ENCODE peak calls at places on chromosome 3, in seven cellular contexts. W, M, A, L, K, X and S are unnamed samples.

GRCh38 chr3:180414157-180414556 is 187.8 kb upstream of the TTC14 start:
- DNase-seq in X (no peak), K (no peak), L (peak), W (no peak), M (no peak), A (no peak), S (no peak)

GRCh38 chr3:71309342-71309741 is 274.2 kb downstream of the FOXP1 start:
- DNase-seq in X (no peak), A (no peak), L (no peak), W (no peak), M (no peak), K (no peak), S (peak)

GRCh38 chr3:182309120-182309519 is 484.2 kb upstream of the ATP11B start:
- DNase-seq in X (no peak), W (no peak), K (no peak), L (no peak), M (no peak), A (no peak), S (no peak)

GRCh38 chr3:77186728-77187127 is 146.8 kb downstream of the ROBO2 start:
- DNase-seq in L (no peak), W (no peak), X (peak), A (peak), K (no peak), M (no peak), S (no peak)

GRCh38 chr3:82954486-82954885 is 1193.0 kb upstream of the GBE1 start:
- DNase-seq in M (no peak), X (no peak), K (no peak), A (no peak), L (no peak), W (no peak), S (no peak)

GRCh38 chr3:3800076-3800448 is 831 bp downstream of the LRRN1 start:
- DNase-seq in W (no peak), K (peak), M (no peak), L (no peak), X (no peak), A (no peak), S (no peak)

GRCh38 chr3:183208260-183208659 is 44.8 kb upstream of the B3GNT5 start:
- DNase-seq in X (no peak), M (no peak), A (no peak), W (no peak), L (no peak), K (no peak), S (no peak)

GRCh38 chr3:161851941-161852566 is 355.4 kb downstream of the OTOL1 start:
- DNase-seq in A (peak), M (peak), L (peak), W (no peak), X (peak), K (peak), S (peak)

GRCh38 chr3:171018151-171018935 is 8.2 kb downstream of the SLC2A2 start:
- DNase-seq in K (no peak), X (no peak), A (no peak), M (no peak), W (no peak), L (no peak), S (no peak)

GRCh38 chr3:69282191-69282590 is 103.7 kb downstream of the FRMD4B start:
- DNase-seq in L (peak), X (no peak), A (no peak), M (no peak), W (no peak), K (no peak), S (no peak)

GRCh38 chr3:194396897-194397756 is 1.9 kb downstream of the GP5 start:
- DNase-seq in K (no peak), X (no peak), L (no peak), W (no peak), A (no peak), M (no peak), S (no peak)

GRCh38 chr3:17678116-17678741 is 64.2 kb downstream of the TBC1D5 start:
- DNase-seq in W (no peak), X (peak), L (no peak), M (no peak), A (peak), K (no peak), S (peak)

GRCh38 chr3:2958553-2958952 is 151.6 kb downstream of the IL5RA start:
- DNase-seq in W (no peak), L (no peak), M (no peak), A (no peak), K (no peak), X (no peak), S (no peak)

GRCh38 chr3:4394048-4394447 is 73.0 kb downstream of the SUMF1 start:
- DNase-seq in L (no peak), A (peak), W (no peak), M (no peak), X (peak), K (no peak), S (no peak)

GRCh38 chr3:102096066-102096465 is 246.8 kb downstream of the NFKBIZ start:
- DNase-seq in X (no peak), W (no peak), M (no peak), A (no peak), K (no peak), L (no peak), S (no peak)

GRCh38 chr3:52704611-52705437 is 767 bp downstream of the GLT8D1 start:
- DNase-seq in X (peak), M (no peak), L (no peak), K (no peak), A (peak), W (no peak), S (peak)

GRCh38 chr3:22608721-22609120 is 594.4 kb upstream of the UBE2E2 start:
- DNase-seq in K (no peak), X (no peak), M (no peak), A (no peak), W (no peak), L (no peak), S (no peak)

GRCh38 chr3:8472549-8472948 is 29.1 kb upstream of the LMCD1 start:
- DNase-seq in K (no peak), X (no peak), M (no peak), A (no peak), L (no peak), W (no peak), S (no peak)

GRCh38 chr3:50371133-50371670 is 11.9 kb upstream of the TMEM115 start:
- DNase-seq in A (peak), W (no peak), X (peak), L (no peak), M (no peak), K (no peak), S (no peak)

GRCh38 chr3:193168911-193169310 is 72.1 kb upstream of the PLAAT1 start:
- DNase-seq in W (no peak), K (no peak), A (no peak), M (no peak), X (no peak), L (no peak), S (no peak)

GRCh38 chr3:155392138-155392537 is 98.7 kb upstream of the STRIT1 start:
- DNase-seq in X (no peak), A (no peak), K (no peak), W (no peak), M (no peak), L (no peak), S (no peak)

GRCh38 chr3:167783781-167784180 is 48.3 kb downstream of the SERPINI1 start:
- DNase-seq in M (peak), A (no peak), X (no peak), K (no peak), L (no peak), W (peak), S (no peak)

GRCh38 chr3:186138272-186138981 is 29.5 kb upstream of the ETV5 start:
- DNase-seq in A (no peak), L (no peak), W (no peak), K (no peak), X (no peak), M (no peak), S (no peak)

GRCh38 chr3:42703695-42704025 is 1.1 kb upstream of the HHATL start:
- DNase-seq in A (no peak), K (peak), W (no peak), L (no peak), M (no peak), X (no peak), S (no peak)

GRCh38 chr3:34635352-34635850 is 837.0 kb downstream of the PDCD6IP start:
- DNase-seq in X (no peak), W (no peak), A (no peak), M (no peak), K (no peak), L (no peak), S (no peak)

GRCh38 chr3:125062904-125063618 is 7.3 kb upstream of the HEG1 start:
- DNase-seq in L (peak), W (peak), X (peak), K (no peak), M (no peak), A (peak), S (peak)

GRCh38 chr3:169058681-169059080 is 604.8 kb downstream of the MECOM start:
- DNase-seq in W (no peak), M (no peak), K (no peak), A (no peak), X (no peak), L (no peak), S (no peak)

DNA sequence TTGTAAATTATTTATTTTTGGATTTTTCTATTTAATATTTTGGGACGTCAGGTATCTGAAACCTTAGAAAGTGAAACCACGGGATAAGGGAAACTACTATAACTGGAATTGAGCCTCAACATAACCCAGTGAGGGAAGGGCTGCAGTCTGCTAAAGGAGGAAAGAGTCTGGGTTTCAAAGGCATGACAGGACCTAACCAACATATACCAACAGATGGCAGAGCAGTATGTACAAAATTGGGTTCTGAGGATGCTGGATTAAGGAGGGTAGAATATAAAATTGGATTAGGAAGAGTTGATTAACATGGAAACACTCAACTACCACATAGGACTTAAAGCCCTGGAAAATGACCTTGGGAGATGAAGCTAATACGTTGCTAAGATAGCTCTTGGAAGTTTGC is 603.5 kb downstream of the MECOM start:
- DNase-seq in A (peak), M (no peak), L (no peak), X (peak), W (no peak), K (no peak), S (no peak)
- TF ChIP-seq CTCF in A (peak), M (no peak), L (no peak), X (peak), W (no peak), K (no peak), S (peak)

DNA sequence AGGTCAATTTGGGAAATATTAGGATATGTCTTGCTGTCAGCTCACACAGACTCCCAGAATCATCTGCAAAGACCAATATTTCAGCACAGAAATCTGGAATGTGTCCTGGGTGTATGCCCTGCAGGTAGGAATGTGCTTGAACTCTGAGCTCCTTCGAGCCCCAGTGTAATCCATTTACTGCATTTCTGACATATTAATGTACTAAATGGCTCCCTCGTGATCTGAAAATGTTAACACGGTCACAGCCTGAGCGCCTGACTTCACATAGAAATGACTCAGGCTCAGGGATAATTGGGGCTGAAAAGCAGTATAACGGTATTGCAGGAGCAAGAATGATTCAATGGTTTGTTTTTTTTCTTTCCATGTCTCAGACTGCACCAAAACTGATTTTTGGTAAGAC is 50.0 kb downstream of the DCLK3 start:
- DNase-seq in L (no peak), X (peak), W (no peak), K (no peak), A (no peak), M (no peak), S (peak)
- TF ChIP-seq CTCF in L (no peak), X (peak), W (no peak), K (no peak), A (no peak), M (no peak), S (peak)

GRCh38 chr3:127288921-127289645 is 1.2 kb upstream of the PRR20G start:
- DNase-seq in K (no peak), W (no peak), X (no peak), M (no peak), A (no peak), L (no peak), S (no peak)
- TF ChIP-seq CTCF in K (no peak), W (no peak), X (no peak), M (no peak), A (no peak), L (no peak), S (no peak)

GRCh38 chr3:63661242-63661641 is 8.8 kb downstream of the SNTN start:
- DNase-seq in W (no peak), M (no peak), X (peak), A (no peak), K (no peak), L (no peak), S (no peak)
- TF ChIP-seq CTCF in W (no peak), M (no peak), X (peak), A (peak), K (no peak), L (no peak), S (peak)

GRCh38 chr3:196489747-196490146 is 13.8 kb downstream of the RNF168 start:
- DNase-seq in W (no peak), A (no peak), L (no peak), K (no peak), X (no peak), M (no peak), S (no peak)

GRCh38 chr3:196492080-196492479 is 11.5 kb downstream of the RNF168 start:
- DNase-seq in A (no peak), M (no peak), X (no peak), W (no peak), K (no peak), L (no peak), S (no peak)

GRCh38 chr3:196486263-196486662 is 17.3 kb downstream of the RNF168 start:
- DNase-seq in W (no peak), A (no peak), X (peak), L (no peak), K (no peak), M (no peak), S (no peak)
- TF ChIP-seq CTCF in W (peak), A (peak), X (peak), L (peak), K (no peak), M (peak), S (peak)

GRCh38 chr3:13188975-13189374 is 115.7 kb upstream of the IQSEC1 start:
- DNase-seq in L (no peak), A (no peak), W (no peak), X (no peak), M (no peak), K (no peak), S (no peak)

GRCh38 chr3:13191016-13191415 is 117.8 kb upstream of the IQSEC1 start:
- DNase-seq in X (no peak), W (no peak), A (no peak), M (no peak), K (no peak), L (no peak), S (no peak)

GRCh38 chr3:13190376-13190762 is 117.1 kb upstream of the IQSEC1 start:
- DNase-seq in L (no peak), A (no peak), W (no peak), M (no peak), K (no peak), X (no peak), S (no peak)

GRCh38 chr3:13188380-13188779 is 115.2 kb upstream of the IQSEC1 start:
- DNase-seq in M (no peak), X (no peak), L (no peak), K (no peak), A (no peak), W (no peak), S (no peak)

DNA sequence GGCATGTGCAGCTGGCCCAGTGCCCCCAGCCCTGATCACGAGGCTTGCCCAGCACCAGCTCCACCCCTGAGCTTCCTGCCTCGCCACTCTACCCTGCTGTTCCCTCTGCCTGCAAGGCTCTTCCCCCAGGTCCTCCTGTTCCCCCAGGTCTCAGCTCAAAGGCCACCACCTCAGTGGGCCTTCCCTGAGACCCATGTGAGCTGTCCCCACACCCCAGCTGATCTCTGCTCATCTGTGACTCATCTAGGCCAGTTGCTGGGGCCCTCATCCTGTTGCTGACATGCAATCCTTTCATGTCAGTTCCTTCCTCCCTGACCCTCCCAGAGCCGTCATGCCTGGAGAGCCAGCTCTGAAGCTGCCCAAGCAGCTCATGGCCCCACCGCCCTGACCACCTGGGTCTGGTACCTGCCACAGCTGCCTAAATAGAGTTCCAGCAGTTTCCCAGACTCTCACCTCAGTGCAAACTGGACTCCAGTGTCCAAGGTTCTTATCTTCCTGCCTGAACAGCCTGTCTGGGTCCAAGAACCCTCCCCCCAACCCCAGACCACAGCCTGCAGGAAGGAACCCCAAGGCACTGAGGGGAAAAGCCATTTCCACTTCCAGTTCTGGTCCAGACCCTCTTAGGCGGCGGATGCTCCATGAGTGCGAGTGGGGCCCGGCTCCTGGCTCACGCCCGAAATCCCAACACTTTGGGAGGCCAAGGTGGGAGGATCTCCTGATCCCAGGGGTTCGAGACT is 116.6 kb upstream of the IQSEC1 start:
- DNase-seq in L (no peak), W (no peak), A (peak), X (peak), M (no peak), K (no peak), S (peak)
- TF ChIP-seq CTCF in L (no peak), W (no peak), A (no peak), X (no peak), M (no peak), K (no peak), S (no peak)

GRCh38 chr3:189275852-189276251 is 104.1 kb downstream of the TPRG1 start:
- DNase-seq in K (no peak), A (no peak), M (no peak), W (no peak), L (no peak), X (no peak), S (no peak)

GRCh38 chr3:189270248-189270832 is 98.6 kb downstream of the TPRG1 start:
- DNase-seq in M (peak), L (peak), K (peak), X (peak), A (peak), W (peak), S (peak)

GRCh38 chr3:189275182-189275581 is 103.4 kb downstream of the TPRG1 start:
- DNase-seq in K (no peak), W (no peak), M (no peak), X (no peak), L (no peak), A (no peak), S (no peak)

GRCh38 chr3:189273736-189274135 is 102.0 kb downstream of the TPRG1 start:
- DNase-seq in M (no peak), L (no peak), X (no peak), W (no peak), K (no peak), A (no peak), S (no peak)

DNA sequence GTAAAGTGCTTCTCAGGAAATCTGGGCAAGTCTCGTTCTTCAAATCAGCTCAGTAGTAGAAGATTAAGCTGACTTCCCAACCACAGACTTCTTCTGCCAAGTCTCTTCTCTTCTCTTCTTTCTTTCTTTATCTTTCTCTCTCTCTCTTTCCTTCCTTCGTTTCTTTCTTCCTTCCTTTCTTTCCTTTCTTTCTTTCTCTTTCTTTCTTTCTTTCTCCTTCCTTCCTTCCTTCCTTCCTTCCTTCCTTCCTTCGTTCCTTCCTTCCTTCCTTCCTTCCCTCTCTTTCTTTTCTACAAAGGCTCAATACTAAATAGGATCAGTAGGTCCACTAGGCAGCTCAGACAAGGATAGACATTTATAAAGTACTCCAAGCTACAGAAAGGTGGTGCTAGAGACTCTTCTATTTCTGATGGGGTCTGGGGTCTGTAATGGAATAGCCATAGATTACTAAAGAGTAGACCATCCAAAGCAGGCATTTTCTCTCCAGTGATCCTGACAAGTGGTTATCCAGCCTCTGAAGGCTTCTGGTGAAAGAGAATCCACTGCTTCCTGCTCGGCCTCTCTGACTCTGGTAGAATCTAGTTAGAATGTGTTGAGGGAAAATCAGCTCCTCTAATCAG is 100.8 kb downstream of the TPRG1 start:
- DNase-seq in A (no peak), K (no peak), M (no peak), L (no peak), X (no peak), W (no peak), S (no peak)
- TF ChIP-seq CTCF in A (no peak), K (peak), M (no peak), L (peak), X (peak), W (no peak), S (peak)